ENCODE peak calls at places on chromosome 1, in seven cellular contexts. J is NCI-H2171 treated with DMSO at 0.1 percent for 48 hours, B is heart right ventricle, D is ecto neural progenitor cell, O is EH, C is neural crest cell, F is ovary. I is an unnamed sample.

GRCh38 chr1:27427329-27427728 is 34.9 kb downstream of the GPR3 start:
- DNase-seq in J (no peak), B (no peak), D (no peak), O (no peak), C (no peak), F (no peak), I (no peak)

GRCh38 chr1:9689011-9689706 is 37.6 kb downstream of the PIK3CD start:
- DNase-seq in J (peak), B (peak), D (peak), O (peak), C (peak), F (peak), I (peak)

GRCh38 chr1:94095112-94095637 is 25.8 kb downstream of the ABCA4 start:
- DNase-seq in J (peak), B (peak), D (no peak), O (peak), C (no peak), F (peak), I (no peak)

GRCh38 chr1:29569971-29570634 is 333.8 kb downstream of the PTPRU start:
- DNase-seq in J (no peak), B (no peak), D (no peak), O (peak), C (no peak), F (no peak), I (no peak)

GRCh38 chr1:190376067-190376466 is 101.6 kb downstream of the BRINP3 start:
- DNase-seq in J (peak), B (no peak), D (no peak), O (no peak), C (no peak), F (no peak), I (no peak)

GRCh38 chr1:48697066-48697707 is 79.5 kb downstream of the BEND5 start:
- DNase-seq in J (peak), B (peak), D (peak), O (peak), C (peak), F (peak), I (peak)

GRCh38 chr1:229341811-229342304 is 989 bp downstream of the CCSAP start:
- DNase-seq in J (peak), B (no peak), D (no peak), O (no peak), C (peak), F (peak), I (no peak)

GRCh38 chr1:2137257-2138121 is 57.1 kb downstream of the FAAP20 start:
- DNase-seq in J (no peak), B (no peak), D (no peak), O (no peak), C (no peak), F (no peak), I (no peak)